ENCODE peak calls at places on chromosomes 13 and 19, in seven cellular contexts. G is kidney glomerular epithelial cell; H is cardiac muscle cell; U is smooth muscle cell of the brain vasculature; O is A673; N is activated CD8-positive, alpha-beta T cell treated with anti-CD3 and anti-CD28 coated beads, Interleukin-2, amount 10 ng/mL, durations not matched to agents 7 days and 5 days; W is central memory CD4-positive, alpha-beta T cell. Y is an unnamed sample.
A peak's percentile ranks its signal among the peaks of the same experiment; 100 is the strongest.

GRCh38 chr13:109227344-109227940 is 558.9 kb downstream of the IRS2 start:
- DNase-seq in W (no peak), N (no peak), O (no peak), H (no peak), G (no peak), U (no peak), Y (no peak)

GRCh38 chr13:25447396-25447795 is 75.6 kb downstream of the ATP8A2 start:
- DNase-seq in N (no peak), G (no peak), O (no peak), H (no peak), W (no peak), U (no peak), Y (no peak)

GRCh38 chr13:28297341-28297740 is 159.0 kb downstream of the PAN3 start:
- DNase-seq in H (no peak), N (no peak), G (no peak), U (peak; percentile 15), W (no peak), O (peak; percentile 44), Y (no peak)

GRCh38 chr19:4369109-4369887 is 25.9 kb downstream of the MPND start:
- DNase-seq in W (peak; percentile 82), G (peak; percentile 75), O (no peak), N (peak; percentile 92), U (no peak), H (no peak), Y (no peak)

GRCh38 chr13:106182404-106182803 is 353.1 kb downstream of the EFNB2 start:
- DNase-seq in O (peak; percentile 48), G (peak; percentile 65), W (no peak), N (no peak), H (no peak), U (peak; percentile 36), Y (peak; percentile 18)

GRCh38 chr13:95660981-95661581 is 15.9 kb upstream of the DNAJC3 start:
- DNase-seq in G (peak; percentile 25), U (no peak), W (no peak), H (peak; percentile 74), O (peak; percentile 61), N (peak; percentile 44), Y (peak; percentile 69)

GRCh38 chr19:35559281-35559659 is 4.2 kb downstream of the ATP4A start:
- DNase-seq in U (no peak), G (no peak), W (no peak), H (no peak), O (no peak), N (no peak), Y (no peak)

GRCh38 chr19:17811681-17812080 is 9.6 kb downstream of the INSL3 start:
- DNase-seq in W (no peak), G (no peak), N (no peak), H (no peak), O (no peak), U (no peak), Y (no peak)

GRCh38 chr13:79227418-79227817 is 178.6 kb downstream of the RBM26 start:
- DNase-seq in H (no peak), W (no peak), G (no peak), U (no peak), N (no peak), O (no peak), Y (no peak)

GRCh38 chr13:30290812-30291436 is 16.4 kb downstream of the KATNAL1 start:
- DNase-seq in O (no peak), N (no peak), W (no peak), H (no peak), U (no peak), G (no peak), Y (no peak)

GRCh38 chr19:2528543-2529173 is 52.7 kb downstream of the GADD45B start:
- DNase-seq in G (no peak), W (no peak), N (no peak), U (no peak), H (no peak), O (no peak), Y (no peak)

GRCh38 chr19:7899751-7900352 is 3.8 kb upstream of the MAP2K7 start:
- DNase-seq in N (no peak), U (no peak), W (no peak), H (no peak), O (no peak), G (no peak), Y (no peak)

GRCh38 chr19:39532233-39533002 is at the start of gene EID2B:
- DNase-seq in U (peak; percentile 88), O (peak; percentile 97), H (peak; percentile 99), W (peak; percentile 94), G (peak; percentile 93), N (peak; percentile 95), Y (peak; percentile 97)

GRCh38 chr13:98103942-98104880 is 38.7 kb upstream of the FARP1 start:
- DNase-seq in H (no peak), W (no peak), O (peak; percentile 41), U (no peak), N (no peak), G (no peak), Y (no peak)

GRCh38 chr19:42045575-42045974 is 24.4 kb downstream of the GRIK5 start:
- DNase-seq in H (no peak), O (no peak), W (no peak), N (no peak), G (no peak), U (no peak), Y (no peak)

GRCh38 chr19:12793290-12794195 is 2.3 kb downstream of the JUNB start:
- DNase-seq in W (peak; percentile 96), G (peak; percentile 88), H (peak; percentile 93), U (no peak), O (peak; percentile 95), N (peak; percentile 92), Y (peak; percentile 93)

GRCh38 chr19:39599116-39599515 is 3.2 kb upstream of the LGALS13 start:
- DNase-seq in W (no peak), G (peak; percentile 12), N (peak; percentile 58), U (peak; percentile 4), H (peak; percentile 67), O (peak; percentile 51), Y (peak; percentile 75)

GRCh38 chr19:7605490-7606222 is 10.0 kb downstream of the CAMSAP3 start:
- DNase-seq in N (peak; percentile 42), O (peak; percentile 64), H (no peak), W (no peak), G (no peak), U (no peak), Y (peak; percentile 27)

GRCh38 chr19:33139165-33139564 is 7.3 kb downstream of the WDR88 start:
- DNase-seq in O (no peak), G (no peak), W (no peak), H (no peak), N (no peak), U (no peak), Y (no peak)

GRCh38 chr13:44903596-44903995 is 85.7 kb downstream of the NUFIP1 start:
- DNase-seq in H (no peak), G (no peak), N (no peak), U (no peak), O (no peak), W (no peak), Y (peak; percentile 83)

GRCh38 chr13:105464249-105464648 is 1071.2 kb downstream of the EFNB2 start:
- DNase-seq in G (peak; percentile 33), H (no peak), U (peak; percentile 17), W (no peak), O (no peak), N (no peak), Y (no peak)